ENCODE peak calls at places on chromosome 20, in ten cellular contexts. F, M, U, P, O, J, Y, D, T and A are unnamed samples.

GRCh38 chr20:24933266-24933908 is 15.7 kb upstream of the CST7 start:
- DNase-seq in F (peak), M (no peak), U (no peak), P (no peak), O (no peak), J (no peak), Y (no peak), D (no peak), T (no peak), A (no peak)

GRCh38 chr20:19233025-19233794 is 20.8 kb downstream of the SLC24A3 start:
- DNase-seq in F (no peak), M (no peak), U (no peak), P (no peak), O (peak), J (no peak), Y (peak), D (no peak), T (no peak), A (no peak)

GRCh38 chr20:5187122-5187521 is 60.3 kb downstream of the CDS2 start:
- DNase-seq in F (no peak), M (no peak), U (no peak), P (no peak), O (no peak), J (no peak), Y (no peak), D (no peak), T (no peak), A (no peak)

GRCh38 chr20:48275737-48276342 is 490.6 kb upstream of the SULF2 start:
- DNase-seq in F (no peak), M (no peak), U (no peak), P (no peak), O (no peak), J (no peak), Y (no peak), D (peak), T (no peak), A (no peak)

GRCh38 chr20:14295238-14295637 is 42.2 kb downstream of the FLRT3 start:
- DNase-seq in F (no peak), M (no peak), U (no peak), P (no peak), O (no peak), J (no peak), Y (no peak), D (peak), T (no peak), A (no peak)

GRCh38 chr20:53547664-53548239 is 45.9 kb downstream of the ZNF217 start:
- DNase-seq in F (no peak), M (no peak), U (peak), P (peak), O (peak), J (no peak), Y (peak), D (peak), T (peak), A (peak)

GRCh38 chr20:54151073-54151436 is 22.7 kb downstream of the CYP24A1 start:
- DNase-seq in F (no peak), M (no peak), U (no peak), P (no peak), O (no peak), J (no peak), Y (no peak), D (no peak), T (no peak), A (no peak)

GRCh38 chr20:21096321-21097043 is 9.7 kb downstream of the LINC00237 start:
- DNase-seq in F (no peak), M (no peak), U (peak), P (peak), O (no peak), J (no peak), Y (no peak), D (peak), T (no peak), A (no peak)

GRCh38 chr20:58647162-58647813 is 3.8 kb upstream of the STX16 start:
- DNase-seq in F (no peak), M (no peak), U (no peak), P (no peak), O (no peak), J (no peak), Y (no peak), D (no peak), T (no peak), A (no peak)

GRCh38 chr20:47326718-47327137 is 29.8 kb downstream of the ZMYND8 start:
- DNase-seq in F (no peak), M (no peak), U (peak), P (no peak), O (no peak), J (no peak), Y (no peak), D (no peak), T (no peak), A (no peak)

GRCh38 chr20:23641936-23642751 is 4.4 kb upstream of the CST3 start:
- DNase-seq in F (no peak), M (no peak), U (peak), P (peak), O (no peak), J (no peak), Y (no peak), D (no peak), T (peak), A (no peak)

GRCh38 chr20:53874104-53874503 is 196.3 kb downstream of the BCAS1 start:
- DNase-seq in F (no peak), M (no peak), U (no peak), P (no peak), O (no peak), J (no peak), Y (no peak), D (no peak), T (no peak), A (no peak)

GRCh38 chr20:53413188-53413631 is 180.4 kb downstream of the ZNF217 start:
- DNase-seq in F (peak), M (peak), U (no peak), P (no peak), O (peak), J (no peak), Y (no peak), D (peak), T (no peak), A (peak)

GRCh38 chr20:48597521-48598302 is 230.1 kb downstream of the PREX1 start:
- DNase-seq in F (peak), M (no peak), U (no peak), P (peak), O (no peak), J (no peak), Y (no peak), D (no peak), T (no peak), A (no peak)

GRCh38 chr20:18650224-18650623 is 62.4 kb downstream of the DTD1 start:
- DNase-seq in F (no peak), M (no peak), U (no peak), P (no peak), O (no peak), J (no peak), Y (no peak), D (no peak), T (no peak), A (no peak)

GRCh38 chr20:43539975-43540672 is 18.7 kb upstream of the SGK2 start:
- DNase-seq in F (peak), M (no peak), U (no peak), P (no peak), O (no peak), J (no peak), Y (no peak), D (no peak), T (no peak), A (no peak)

GRCh38 chr20:34922654-34923381 is 32.8 kb downstream of the GSS start:
- DNase-seq in F (no peak), M (no peak), U (peak), P (no peak), O (peak), J (no peak), Y (peak), D (no peak), T (peak), A (no peak)

GRCh38 chr20:17570347-17571152 is 675 bp downstream of the DSTN start:
- DNase-seq in F (peak), M (peak), U (peak), P (peak), O (peak), J (peak), Y (peak), D (peak), T (no peak), A (peak)

GRCh38 chr20:17616480-17617211 is 46.8 kb downstream of the DSTN start:
- DNase-seq in F (peak), M (no peak), U (no peak), P (no peak), O (peak), J (no peak), Y (peak), D (no peak), T (no peak), A (no peak)

GRCh38 chr20:64038579-64039292 is 2.8 kb downstream of the C20orf204 start:
- DNase-seq in F (peak), M (peak), U (peak), P (peak), O (peak), J (peak), Y (peak), D (peak), T (no peak), A (peak)

GRCh38 chr20:13788167-13788834 is 3.5 kb downstream of the NDUFAF5 start:
- DNase-seq in F (no peak), M (no peak), U (peak), P (peak), O (no peak), J (peak), Y (no peak), D (peak), T (no peak), A (peak)

GRCh38 chr20:19658137-19658536 is 99.9 kb upstream of the RIN2 start:
- DNase-seq in F (peak), M (no peak), U (no peak), P (no peak), O (no peak), J (no peak), Y (no peak), D (no peak), T (no peak), A (no peak)

GRCh38 chr20:52001999-52002666 is 189.4 kb downstream of the ZFP64 start:
- DNase-seq in F (no peak), M (no peak), U (peak), P (no peak), O (no peak), J (no peak), Y (no peak), D (peak), T (no peak), A (no peak)
- TF ChIP-seq CTCF in F (no peak), M (no peak), U (peak), P (peak), O (no peak), J (no peak), Y (no peak), D (peak), T (peak), A (no peak)

DNA sequence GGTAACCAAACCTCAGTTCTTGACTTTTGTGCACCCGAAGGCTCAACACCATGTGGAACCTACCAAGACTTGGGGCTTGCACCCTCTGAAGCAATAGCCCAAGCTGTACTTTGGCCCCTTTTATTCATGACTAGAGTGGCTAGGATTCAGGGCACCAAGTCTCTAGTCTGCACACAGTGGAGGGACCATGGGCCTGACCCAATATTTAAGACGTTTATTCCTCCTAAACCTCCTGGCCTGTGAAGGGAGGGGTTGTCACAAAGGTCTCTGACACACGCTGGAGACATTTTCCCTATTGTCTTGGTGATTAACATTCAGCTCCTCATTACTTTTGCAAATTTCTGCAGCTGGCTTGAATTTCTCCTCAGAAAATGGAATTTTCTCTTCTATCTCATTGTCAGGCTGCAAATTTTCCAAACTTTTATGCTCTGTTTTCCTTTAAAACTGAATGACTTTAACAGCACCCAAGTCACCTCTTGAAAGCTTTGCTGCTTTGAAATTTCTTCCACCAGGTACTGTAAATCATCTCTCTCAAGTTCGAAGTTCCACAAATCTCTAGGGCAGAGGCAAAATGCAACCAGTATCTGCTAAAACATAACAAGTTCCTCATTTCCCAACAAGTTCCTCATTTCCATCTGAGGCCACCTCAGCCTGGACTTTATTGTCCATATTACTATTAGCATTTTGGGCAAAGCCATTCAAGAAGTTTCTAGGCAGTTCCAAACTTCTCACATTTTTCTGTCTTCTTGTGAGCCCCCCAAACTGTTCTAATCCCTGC is 481.4 kb upstream of the BTBD3 start:
- DNase-seq in F (no peak), M (no peak), U (no peak), P (no peak), O (no peak), J (no peak), Y (no peak), D (no peak), T (no peak), A (no peak)
- H3K4me3 ChIP-seq in F (no peak), M (no peak), U (no peak), P (no peak), O (no peak), J (no peak), Y (no peak), D (no peak), T (no peak), A (no peak)

GRCh38 chr20:7843613-7844012 is 96.6 kb downstream of the HAO1 start:
- DNase-seq in F (no peak), M (no peak), U (peak), P (no peak), O (no peak), J (no peak), Y (peak), D (no peak), T (peak), A (no peak)
- TF ChIP-seq CTCF in F (no peak), M (no peak), U (no peak), P (no peak), O (no peak), J (no peak), Y (no peak), D (no peak), T (no peak), A (no peak)

DNA sequence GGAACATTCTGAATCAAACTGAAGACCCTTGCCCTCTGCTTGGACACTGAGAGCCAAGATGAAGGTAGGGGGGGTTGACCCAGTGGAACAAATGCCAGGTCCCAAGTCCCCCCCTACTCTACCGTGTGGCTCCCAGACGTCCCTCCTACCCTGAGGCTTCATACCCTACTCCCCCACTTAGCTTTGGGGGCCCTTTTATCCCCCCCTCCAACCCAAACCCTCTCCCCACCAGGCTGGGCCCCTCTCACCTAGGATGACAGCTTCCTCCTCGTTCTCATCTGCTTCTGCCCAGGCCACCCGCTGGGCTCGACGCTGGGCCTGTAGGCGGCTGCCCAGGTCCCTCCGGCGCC is 1.5 kb downstream of the DDRGK1 start:
- DNase-seq in F (no peak), M (no peak), U (no peak), P (no peak), O (no peak), J (no peak), Y (no peak), D (no peak), T (no peak), A (no peak)
- H3K4me3 ChIP-seq in F (peak), M (peak), U (peak), P (peak), O (peak), J (peak), Y (peak), D (peak), T (peak), A (peak)

GRCh38 chr20:57526067-57526884 is 1.3 kb upstream of the CTCFL start:
- DNase-seq in F (no peak), M (no peak), U (no peak), P (peak), O (no peak), J (no peak), Y (no peak), D (peak), T (no peak), A (peak)
- TF ChIP-seq CTCF in F (no peak), M (no peak), U (no peak), P (peak), O (no peak), J (no peak), Y (peak), D (peak), T (no peak), A (peak)

DNA sequence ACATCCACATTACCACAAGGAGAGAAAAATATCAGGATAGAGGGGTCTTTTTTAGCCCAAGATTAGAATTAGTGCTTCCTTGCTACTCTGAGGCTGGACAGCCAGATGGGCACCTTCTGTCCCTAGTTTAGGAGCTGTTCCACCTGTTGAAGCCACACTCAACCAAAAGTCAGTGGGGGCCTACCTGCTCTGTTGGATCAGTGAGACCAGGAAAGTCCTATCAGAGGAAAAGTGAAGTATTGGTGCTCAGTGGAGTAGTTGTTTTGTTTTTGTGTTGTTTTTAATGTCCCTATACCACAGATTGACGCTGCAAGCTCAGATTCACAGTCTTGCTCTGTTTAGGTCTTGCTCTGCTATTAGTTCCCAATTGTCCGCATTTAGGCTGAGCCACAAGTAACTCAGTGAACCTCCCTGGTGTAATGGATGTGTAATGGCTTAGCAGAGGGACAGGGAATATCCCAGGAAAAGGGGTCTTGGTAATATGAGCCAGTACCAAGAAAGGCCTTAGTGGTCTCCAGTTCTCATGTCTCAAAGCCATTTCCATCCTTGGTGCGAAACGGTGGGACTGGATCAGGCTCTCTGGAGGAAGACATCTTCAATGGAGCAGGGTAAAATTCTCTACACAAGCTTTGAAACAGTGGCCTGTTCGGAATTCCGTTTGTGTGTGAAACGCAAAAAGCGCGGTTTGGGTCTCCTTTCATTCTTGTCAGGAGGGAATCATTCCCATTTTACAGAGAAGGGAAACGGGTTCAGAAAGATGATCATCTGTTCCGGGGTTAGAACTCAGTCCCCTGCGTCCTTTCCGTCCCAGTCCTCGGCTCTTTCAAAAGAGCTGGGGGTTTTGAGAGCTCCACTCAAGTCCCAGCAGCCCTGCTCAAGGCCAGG is 631 bp upstream of the PABPC1L start:
- DNase-seq in F (no peak), M (no peak), U (no peak), P (no peak), O (no peak), J (no peak), Y (no peak), D (no peak), T (no peak), A (no peak)
- H3K4me3 ChIP-seq in F (peak), M (peak), U (peak), P (peak), O (no peak), J (peak), Y (peak), D (peak), T (peak), A (peak)

GRCh38 chr20:36217226-36217625 is 19.1 kb upstream of the AAR2 start:
- DNase-seq in F (no peak), M (no peak), U (no peak), P (no peak), O (no peak), J (no peak), Y (no peak), D (peak), T (no peak), A (peak)
- TF ChIP-seq CTCF in F (no peak), M (no peak), U (no peak), P (peak), O (no peak), J (no peak), Y (no peak), D (peak), T (no peak), A (peak)

DNA sequence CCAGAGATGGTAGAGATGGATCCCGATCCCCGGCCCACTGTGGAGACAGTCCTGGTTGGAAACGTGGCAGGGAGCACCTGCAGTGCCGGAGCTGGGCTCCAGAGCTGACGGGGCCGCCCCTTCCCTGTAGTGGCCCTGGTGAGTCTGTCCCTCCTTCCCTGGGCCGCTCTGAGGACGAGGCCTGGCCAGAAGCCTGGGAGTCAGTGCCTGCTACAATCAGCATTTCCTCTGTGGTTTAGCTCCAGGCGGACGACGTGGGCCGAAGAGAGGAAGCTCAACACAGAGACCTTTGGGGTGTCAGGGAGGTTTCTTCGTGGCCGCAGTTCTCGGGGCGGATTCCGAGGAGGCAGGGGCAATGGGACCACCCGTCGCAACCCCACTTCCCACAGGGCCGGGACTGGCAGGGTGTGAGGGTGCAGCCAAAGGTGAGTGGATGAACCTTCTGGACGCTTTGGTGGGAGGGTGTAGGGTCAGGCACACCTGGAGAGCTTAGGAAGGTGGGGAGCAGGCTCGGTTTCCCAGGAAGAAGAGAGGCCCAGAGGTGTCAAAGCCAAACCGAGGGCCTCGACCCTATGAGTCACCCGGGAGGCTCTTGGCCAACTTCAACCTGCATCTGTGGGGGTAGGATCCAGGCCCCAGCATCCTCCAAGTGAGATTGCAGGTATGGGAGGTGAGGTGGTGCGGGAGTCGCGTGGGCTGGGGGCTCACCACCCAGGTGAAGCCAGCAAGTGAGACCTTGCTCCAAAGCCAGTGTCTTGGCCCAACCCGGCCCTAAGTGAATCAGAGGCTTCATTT is 9.9 kb downstream of the PSMA7 start:
- DNase-seq in F (peak), M (peak), U (peak), P (no peak), O (peak), J (peak), Y (no peak), D (no peak), T (no peak), A (no peak)
- H3K4me3 ChIP-seq in F (peak), M (peak), U (no peak), P (no peak), O (no peak), J (no peak), Y (no peak), D (no peak), T (no peak), A (no peak)